ENCODE peak calls at places on chromosomes 6 and 20, in four cellular contexts. K is NCI-H2081; R is stimulated activated CD4-positive, alpha-beta T cell treated with anti-CD3 and anti-CD28 coated beads, Interleukin-15, amount 100 ng/mL, for 1 hour; N is T-helper 2 cell. C is an unnamed sample.

GRCh38 chr20:37095108-37095608 is 639 bp downstream of the RBL1 start:
- DNase-seq in K (no peak), N (peak), R (peak), C (peak)

GRCh38 chr20:38049800-38050199 is 16.3 kb downstream of the RPRD1B start:
- DNase-seq in K (no peak), R (no peak), N (no peak), C (no peak)

GRCh38 chr20:51930775-51931174 is 128.5 kb upstream of the SALL4 start:
- DNase-seq in R (no peak), N (no peak), K (no peak), C (no peak)

GRCh38 chr6:41768545-41769308 is 11.0 kb downstream of the FRS3 start:
- DNase-seq in K (no peak), N (no peak), R (no peak), C (no peak)

GRCh38 chr6:41970436-41970846 is 28.8 kb upstream of the CCND3 start:
- DNase-seq in K (no peak), N (no peak), R (no peak), C (no peak)

GRCh38 chr20:44029848-44030230 is 115.2 kb downstream of the TOX2 start:
- DNase-seq in R (no peak), K (no peak), N (no peak), C (no peak)

GRCh38 chr20:4713401-4713800 is 8.3 kb upstream of the PRND start:
- DNase-seq in K (no peak), R (no peak), N (no peak), C (no peak)

GRCh38 chr20:1083431-1084080 is 34.8 kb upstream of the PSMF1 start:
- DNase-seq in K (no peak), R (no peak), N (no peak), C (no peak)

GRCh38 chr20:31570021-31570463 is 35.0 kb upstream of the ID1 start:
- DNase-seq in R (no peak), K (no peak), N (no peak), C (no peak)

GRCh38 chr6:4103929-4104328 is 25.0 kb upstream of the FAM217A start:
- DNase-seq in R (no peak), N (no peak), K (no peak), C (no peak)

GRCh38 chr20:50376888-50377459 is 133.2 kb upstream of the PTPN1 start:
- DNase-seq in N (no peak), R (no peak), K (no peak), C (no peak)

GRCh38 chr6:155313602-155314091 is 637 bp downstream of the TFB1M start:
- DNase-seq in N (peak), K (no peak), R (no peak), C (peak)

GRCh38 chr6:23533311-23533710 is 592.7 kb upstream of the NRSN1 start:
- DNase-seq in R (no peak), K (no peak), N (no peak), C (no peak)

GRCh38 chr6:166471797-166472260 is 89.1 kb upstream of the MPC1 start:
- DNase-seq in K (no peak), N (no peak), R (no peak), C (no peak)

GRCh38 chr6:105452924-105453756 is 50.3 kb upstream of the PREP start:
- DNase-seq in N (peak), K (no peak), R (no peak), C (no peak)

GRCh38 chr6:16239090-16239797 is 857 bp downstream of the GMPR start:
- DNase-seq in N (no peak), K (no peak), R (no peak), C (peak)

GRCh38 chr6:30752164-30752927 is 8.0 kb upstream of the IER3 start:
- DNase-seq in R (no peak), N (no peak), K (no peak), C (no peak)

GRCh38 chr6:157424491-157425020 is 43.6 kb downstream of the ZDHHC14 start:
- DNase-seq in K (no peak), R (no peak), N (no peak), C (peak)

GRCh38 chr6:32133786-32134185 is 3.7 kb upstream of the FKBPL start:
- DNase-seq in N (no peak), K (no peak), R (no peak), C (no peak)